ENCODE peak calls at places on chromosomes 4 and X, in nine cellular contexts. One of them, this sample, is unnamed.
A peak's percentile ranks its signal among the peaks of the same experiment; 100 is the strongest.

GRCh38 chrX:130103605-130104004 is 6.7 kb downstream of the ELF4 start:
- DNase-seq in breast epithelium: no peak
- DNase-seq in globus pallidus: no peak
- DNase-seq in activated CD4-positive, alpha-beta memory T cell treated with anti-CD3 and anti-CD28 coated beads for 36 hours: no peak
- DNase-seq in mucosa of gallbladder: no peak
- DNase-seq in T-helper 1 cell: no peak
- DNase-seq in caudate nucleus: no peak
- DNase-seq in activated CD4-positive, CD25-positive, alpha-beta regulatory T cell: no peak
- DNase-seq in HS-27A: no peak
- DNase-seq in this sample: no peak

GRCh38 chrX:107135076-107135964 is 16.7 kb upstream of the RBM41 start:
- DNase-seq in T-helper 1 cell: no peak
- DNase-seq in caudate nucleus: no peak
- DNase-seq in breast epithelium: no peak
- DNase-seq in mucosa of gallbladder: peak; percentile 15
- DNase-seq in activated CD4-positive, alpha-beta memory T cell treated with anti-CD3 and anti-CD28 coated beads for 36 hours: peak; percentile 15
- DNase-seq in activated CD4-positive, CD25-positive, alpha-beta regulatory T cell: peak; percentile 1
- DNase-seq in globus pallidus: no peak
- DNase-seq in HS-27A: no peak
- DNase-seq in this sample: peak; percentile 88

GRCh38 chr4:128574706-128575105 is 234.8 kb upstream of the JADE1 start:
- DNase-seq in activated CD4-positive, alpha-beta memory T cell treated with anti-CD3 and anti-CD28 coated beads for 36 hours: peak; percentile 82
- DNase-seq in breast epithelium: peak; percentile 50
- DNase-seq in mucosa of gallbladder: peak; percentile 83
- DNase-seq in activated CD4-positive, CD25-positive, alpha-beta regulatory T cell: peak; percentile 11
- DNase-seq in caudate nucleus: no peak
- DNase-seq in T-helper 1 cell: peak; percentile 21
- DNase-seq in HS-27A: no peak
- DNase-seq in globus pallidus: peak; percentile 83
- DNase-seq in this sample: peak; percentile 77

GRCh38 chr4:120318447-120318846 is 251.8 kb upstream of the MAD2L1 start:
- DNase-seq in HS-27A: no peak
- DNase-seq in activated CD4-positive, alpha-beta memory T cell treated with anti-CD3 and anti-CD28 coated beads for 36 hours: no peak
- DNase-seq in activated CD4-positive, CD25-positive, alpha-beta regulatory T cell: no peak
- DNase-seq in mucosa of gallbladder: no peak
- DNase-seq in breast epithelium: no peak
- DNase-seq in caudate nucleus: no peak
- DNase-seq in T-helper 1 cell: no peak
- DNase-seq in globus pallidus: no peak
- DNase-seq in this sample: no peak

GRCh38 chr4:13933163-13933562 is 305.6 kb upstream of the BOD1L1 start:
- DNase-seq in activated CD4-positive, CD25-positive, alpha-beta regulatory T cell: no peak
- DNase-seq in activated CD4-positive, alpha-beta memory T cell treated with anti-CD3 and anti-CD28 coated beads for 36 hours: no peak
- DNase-seq in mucosa of gallbladder: no peak
- DNase-seq in caudate nucleus: no peak
- DNase-seq in HS-27A: no peak
- DNase-seq in globus pallidus: no peak
- DNase-seq in T-helper 1 cell: no peak
- DNase-seq in breast epithelium: no peak
- DNase-seq in this sample: no peak

GRCh38 chr4:77100234-77100633 is 24.4 kb upstream of the CCNI start:
- DNase-seq in mucosa of gallbladder: no peak
- DNase-seq in caudate nucleus: no peak
- DNase-seq in globus pallidus: no peak
- DNase-seq in HS-27A: no peak
- DNase-seq in breast epithelium: no peak
- DNase-seq in activated CD4-positive, CD25-positive, alpha-beta regulatory T cell: no peak
- DNase-seq in activated CD4-positive, alpha-beta memory T cell treated with anti-CD3 and anti-CD28 coated beads for 36 hours: no peak
- DNase-seq in T-helper 1 cell: no peak
- DNase-seq in this sample: peak; percentile 59

GRCh38 chr4:105520819-105521790 is 31.3 kb upstream of the ARHGEF38 start:
- DNase-seq in activated CD4-positive, CD25-positive, alpha-beta regulatory T cell: no peak
- DNase-seq in activated CD4-positive, alpha-beta memory T cell treated with anti-CD3 and anti-CD28 coated beads for 36 hours: no peak
- DNase-seq in globus pallidus: peak; percentile 51
- DNase-seq in breast epithelium: no peak
- DNase-seq in T-helper 1 cell: no peak
- DNase-seq in mucosa of gallbladder: peak; percentile 49
- DNase-seq in caudate nucleus: no peak
- DNase-seq in HS-27A: peak; percentile 12
- DNase-seq in this sample: peak; percentile 85

GRCh38 chrX:130801901-130802300 is 101.1 kb downstream of the ENOX2 start:
- DNase-seq in caudate nucleus: no peak
- DNase-seq in activated CD4-positive, alpha-beta memory T cell treated with anti-CD3 and anti-CD28 coated beads for 36 hours: no peak
- DNase-seq in globus pallidus: no peak
- DNase-seq in T-helper 1 cell: no peak
- DNase-seq in breast epithelium: no peak
- DNase-seq in activated CD4-positive, CD25-positive, alpha-beta regulatory T cell: no peak
- DNase-seq in HS-27A: no peak
- DNase-seq in mucosa of gallbladder: no peak
- DNase-seq in this sample: no peak

GRCh38 chr4:26330186-26330787 is 9.5 kb downstream of the RBPJ start:
- DNase-seq in T-helper 1 cell: no peak
- DNase-seq in globus pallidus: peak; percentile 80
- DNase-seq in mucosa of gallbladder: peak; percentile 26
- DNase-seq in activated CD4-positive, alpha-beta memory T cell treated with anti-CD3 and anti-CD28 coated beads for 36 hours: no peak
- DNase-seq in caudate nucleus: no peak
- DNase-seq in activated CD4-positive, CD25-positive, alpha-beta regulatory T cell: no peak
- DNase-seq in HS-27A: no peak
- DNase-seq in breast epithelium: no peak
- DNase-seq in this sample: peak; percentile 72

GRCh38 chrX:100647095-100647494 is 3.1 kb downstream of the SRPX2 start:
- DNase-seq in breast epithelium: no peak
- DNase-seq in globus pallidus: no peak
- DNase-seq in activated CD4-positive, alpha-beta memory T cell treated with anti-CD3 and anti-CD28 coated beads for 36 hours: no peak
- DNase-seq in HS-27A: no peak
- DNase-seq in activated CD4-positive, CD25-positive, alpha-beta regulatory T cell: no peak
- DNase-seq in mucosa of gallbladder: no peak
- DNase-seq in T-helper 1 cell: no peak
- DNase-seq in caudate nucleus: no peak
- DNase-seq in this sample: no peak

GRCh38 chrX:46262299-46262698 is 282.9 kb downstream of the ZNF674 start:
- DNase-seq in mucosa of gallbladder: no peak
- DNase-seq in caudate nucleus: no peak
- DNase-seq in globus pallidus: no peak
- DNase-seq in T-helper 1 cell: no peak
- DNase-seq in activated CD4-positive, alpha-beta memory T cell treated with anti-CD3 and anti-CD28 coated beads for 36 hours: no peak
- DNase-seq in breast epithelium: no peak
- DNase-seq in HS-27A: no peak
- DNase-seq in activated CD4-positive, CD25-positive, alpha-beta regulatory T cell: no peak
- DNase-seq in this sample: peak; percentile 63

GRCh38 chrX:23008431-23009099 is 8.8 kb downstream of the DDX53 start:
- DNase-seq in HS-27A: peak; percentile 15
- DNase-seq in caudate nucleus: no peak
- DNase-seq in activated CD4-positive, CD25-positive, alpha-beta regulatory T cell: no peak
- DNase-seq in breast epithelium: no peak
- DNase-seq in activated CD4-positive, alpha-beta memory T cell treated with anti-CD3 and anti-CD28 coated beads for 36 hours: no peak
- DNase-seq in globus pallidus: peak; percentile 20
- DNase-seq in T-helper 1 cell: no peak
- DNase-seq in mucosa of gallbladder: no peak
- DNase-seq in this sample: peak; percentile 31

GRCh38 chrX:63932006-63932405 is 147.0 kb upstream of the ARHGEF9 start:
- DNase-seq in breast epithelium: no peak
- DNase-seq in T-helper 1 cell: no peak
- DNase-seq in activated CD4-positive, alpha-beta memory T cell treated with anti-CD3 and anti-CD28 coated beads for 36 hours: no peak
- DNase-seq in mucosa of gallbladder: no peak
- DNase-seq in caudate nucleus: no peak
- DNase-seq in HS-27A: no peak
- DNase-seq in globus pallidus: no peak
- DNase-seq in activated CD4-positive, CD25-positive, alpha-beta regulatory T cell: no peak
- DNase-seq in this sample: no peak

GRCh38 chr4:83865417-83866150 is 329.7 kb downstream of the GPAT3 start:
- DNase-seq in T-helper 1 cell: no peak
- DNase-seq in globus pallidus: no peak
- DNase-seq in caudate nucleus: no peak
- DNase-seq in activated CD4-positive, CD25-positive, alpha-beta regulatory T cell: no peak
- DNase-seq in HS-27A: no peak
- DNase-seq in breast epithelium: no peak
- DNase-seq in mucosa of gallbladder: no peak
- DNase-seq in activated CD4-positive, alpha-beta memory T cell treated with anti-CD3 and anti-CD28 coated beads for 36 hours: no peak
- DNase-seq in this sample: no peak

GRCh38 chr4:8044699-8045098 is 105.0 kb upstream of the AFAP1 start:
- DNase-seq in T-helper 1 cell: no peak
- DNase-seq in caudate nucleus: no peak
- DNase-seq in HS-27A: no peak
- DNase-seq in globus pallidus: no peak
- DNase-seq in activated CD4-positive, alpha-beta memory T cell treated with anti-CD3 and anti-CD28 coated beads for 36 hours: no peak
- DNase-seq in activated CD4-positive, CD25-positive, alpha-beta regulatory T cell: no peak
- DNase-seq in mucosa of gallbladder: no peak
- DNase-seq in breast epithelium: no peak
- DNase-seq in this sample: no peak

GRCh38 chr4:169079942-169080827 is 70.1 kb upstream of the CBR4 start:
- DNase-seq in globus pallidus: peak; percentile 62
- DNase-seq in activated CD4-positive, alpha-beta memory T cell treated with anti-CD3 and anti-CD28 coated beads for 36 hours: peak; percentile 26
- DNase-seq in T-helper 1 cell: no peak
- DNase-seq in breast epithelium: no peak
- DNase-seq in mucosa of gallbladder: peak; percentile 41
- DNase-seq in caudate nucleus: no peak
- DNase-seq in activated CD4-positive, CD25-positive, alpha-beta regulatory T cell: no peak
- DNase-seq in HS-27A: no peak
- DNase-seq in this sample: peak; percentile 85

GRCh38 chr4:70855464-70855863 is 15.8 kb upstream of the GRSF1 start:
- DNase-seq in activated CD4-positive, alpha-beta memory T cell treated with anti-CD3 and anti-CD28 coated beads for 36 hours: no peak
- DNase-seq in globus pallidus: no peak
- DNase-seq in HS-27A: no peak
- DNase-seq in T-helper 1 cell: no peak
- DNase-seq in activated CD4-positive, CD25-positive, alpha-beta regulatory T cell: no peak
- DNase-seq in mucosa of gallbladder: no peak
- DNase-seq in breast epithelium: no peak
- DNase-seq in caudate nucleus: no peak
- DNase-seq in this sample: no peak

GRCh38 chr4:174579421-174579820 is 57.1 kb upstream of the HPGD start:
- DNase-seq in caudate nucleus: no peak
- DNase-seq in T-helper 1 cell: no peak
- DNase-seq in globus pallidus: no peak
- DNase-seq in HS-27A: no peak
- DNase-seq in activated CD4-positive, CD25-positive, alpha-beta regulatory T cell: no peak
- DNase-seq in activated CD4-positive, alpha-beta memory T cell treated with anti-CD3 and anti-CD28 coated beads for 36 hours: no peak
- DNase-seq in breast epithelium: no peak
- DNase-seq in mucosa of gallbladder: no peak
- DNase-seq in this sample: no peak

This sample was measured in HT-29.